ENCODE peak calls at places on chromosomes 13 and 19, in four cellular contexts. One of them, this sample, is unnamed.

GRCh38 chr19:47157455-47158321 is 27.1 kb downstream of the SAE1 start:
- DNase-seq in heart left ventricle: peak; percentile 66
- DNase-seq in NCI-H510A treated with DMSO at 0.1 percent for 48 hours: no peak
- DNase-seq in OCI-LY7: peak; percentile 31
- DNase-seq in this sample: peak; percentile 57

GRCh38 chr13:22801402-22802003 is 379.3 kb upstream of the SGCG start:
- DNase-seq in NCI-H510A treated with DMSO at 0.1 percent for 48 hours: peak; percentile 3
- DNase-seq in heart left ventricle: no peak
- DNase-seq in OCI-LY7: peak; percentile 20
- DNase-seq in this sample: peak; percentile 59

GRCh38 chr13:86765462-86765861 is 905.7 kb upstream of the SLITRK5 start:
- DNase-seq in NCI-H510A treated with DMSO at 0.1 percent for 48 hours: no peak
- DNase-seq in OCI-LY7: no peak
- DNase-seq in heart left ventricle: no peak
- DNase-seq in this sample: no peak

GRCh38 chr19:39542198-39542597 is 2.2 kb upstream of the EID2 start:
- DNase-seq in heart left ventricle: no peak
- DNase-seq in NCI-H510A treated with DMSO at 0.1 percent for 48 hours: no peak
- DNase-seq in OCI-LY7: peak; percentile 46
- DNase-seq in this sample: no peak

GRCh38 chr13:26978081-26978860 is 193.3 kb downstream of the USP12 start:
- DNase-seq in OCI-LY7: no peak
- DNase-seq in heart left ventricle: no peak
- DNase-seq in NCI-H510A treated with DMSO at 0.1 percent for 48 hours: no peak
- DNase-seq in this sample: no peak

GRCh38 chr19:29587518-29587986 is 18.5 kb upstream of the POP4 start:
- DNase-seq in heart left ventricle: no peak
- DNase-seq in OCI-LY7: no peak
- DNase-seq in NCI-H510A treated with DMSO at 0.1 percent for 48 hours: no peak
- DNase-seq in this sample: no peak

GRCh38 chr19:4717966-4718701 is 5.5 kb downstream of the DPP9 start:
- DNase-seq in OCI-LY7: no peak
- DNase-seq in NCI-H510A treated with DMSO at 0.1 percent for 48 hours: no peak
- DNase-seq in heart left ventricle: no peak
- DNase-seq in this sample: no peak

GRCh38 chr13:70895599-70895998 is 787.3 kb upstream of the KLHL1 start:
- DNase-seq in OCI-LY7: no peak
- DNase-seq in heart left ventricle: no peak
- DNase-seq in NCI-H510A treated with DMSO at 0.1 percent for 48 hours: no peak
- DNase-seq in this sample: no peak

GRCh38 chr13:26760835-26761582 is 423 bp upstream of the GPR12 start:
- DNase-seq in NCI-H510A treated with DMSO at 0.1 percent for 48 hours: no peak
- DNase-seq in heart left ventricle: no peak
- DNase-seq in OCI-LY7: no peak
- DNase-seq in this sample: no peak

GRCh38 chr13:113209336-113209879 is at the start of gene CUL4A:
- DNase-seq in NCI-H510A treated with DMSO at 0.1 percent for 48 hours: peak; percentile 46
- DNase-seq in heart left ventricle: peak; percentile 89
- DNase-seq in OCI-LY7: peak; percentile 61
- DNase-seq in this sample: peak; percentile 88

GRCh38 chr13:101915333-101915732 is 462.9 kb downstream of the ITGBL1 start:
- DNase-seq in heart left ventricle: no peak
- DNase-seq in NCI-H510A treated with DMSO at 0.1 percent for 48 hours: peak; percentile 47
- DNase-seq in OCI-LY7: no peak
- DNase-seq in this sample: no peak

This sample was measured in Karpas-422.